ENCODE peak calls at places on chromosome 17, in five cellular contexts. Y, C, M, J and W are unnamed samples.

GRCh38 chr17:75380315-75380714 is 25.2 kb downstream of the GRB2 start:
- DNase-seq in Y (no peak), C (no peak), M (no peak), J (no peak), W (no peak)

GRCh38 chr17:54835015-54835414 is 65.6 kb upstream of the TOM1L1 start:
- DNase-seq in Y (no peak), C (no peak), M (no peak), J (no peak), W (no peak)

GRCh38 chr17:72878975-72879660 is 213.4 kb downstream of the SLC39A11 start:
- DNase-seq in Y (no peak), C (no peak), M (no peak), J (no peak), W (no peak)

GRCh38 chr17:39099686-39100293 is 51.6 kb downstream of the PLXDC1 start:
- DNase-seq in Y (no peak), C (no peak), M (no peak), J (peak), W (no peak)

GRCh38 chr17:47935961-47936360 is 5.4 kb upstream of the PNPO start:
- DNase-seq in Y (peak), C (no peak), M (no peak), J (peak), W (no peak)

GRCh38 chr17:42281571-42282096 is 5.4 kb upstream of the STAT5B start:
- DNase-seq in Y (no peak), C (no peak), M (no peak), J (no peak), W (no peak)

GRCh38 chr17:71302721-71303549 is 817.9 kb upstream of the SOX9 start:
- DNase-seq in Y (no peak), C (no peak), M (no peak), J (no peak), W (no peak)

GRCh38 chr17:42872251-42872965 is 21.4 kb downstream of the AOC3 start:
- DNase-seq in Y (no peak), C (no peak), M (no peak), J (no peak), W (no peak)

GRCh38 chr17:2974347-2974746 is 89.1 kb downstream of the OR1D5 start:
- DNase-seq in Y (no peak), C (no peak), M (no peak), J (no peak), W (no peak)

GRCh38 chr17:36069131-36069530 is 5.1 kb downstream of the CCL18 start:
- DNase-seq in Y (no peak), C (no peak), M (no peak), J (no peak), W (no peak)

GRCh38 chr17:14780116-14780515 is 479.2 kb downstream of the HS3ST3B1 start:
- DNase-seq in Y (no peak), C (no peak), M (no peak), J (no peak), W (no peak)

GRCh38 chr17:76584427-76585047 is 1.1 kb downstream of the ST6GALNAC2 start:
- DNase-seq in Y (no peak), C (no peak), M (no peak), J (no peak), W (no peak)

GRCh38 chr17:56707312-56708219 is 114.1 kb downstream of the NOG start:
- DNase-seq in Y (no peak), C (no peak), M (no peak), J (no peak), W (no peak)

GRCh38 chr17:47862621-47863440 is 11.9 kb upstream of the SP6 start:
- DNase-seq in Y (peak), C (no peak), M (no peak), J (peak), W (no peak)